ENCODE peak calls at places on chromosomes 12 and 14, in ten cellular contexts. F, D, Z, A, G, P, V, S, H and O are unnamed samples.

GRCh38 chr14:54771411-54772027 is 131.1 kb downstream of the GCH1 start:
- DNase-seq in F (no peak), D (no peak), Z (no peak), A (no peak), G (no peak), P (no peak), V (no peak), S (no peak), H (no peak), O (no peak)

GRCh38 chr14:103686831-103687485 is 28.3 kb downstream of the XRCC3 start:
- DNase-seq in F (no peak), D (no peak), Z (no peak), A (no peak), G (no peak), P (no peak), V (no peak), S (peak), H (peak), O (no peak)

GRCh38 chr14:65637780-65638179 is 225.2 kb downstream of the FUT8 start:
- DNase-seq in F (no peak), D (peak), Z (peak), A (no peak), G (no peak), P (no peak), V (peak), S (peak), H (peak), O (no peak)

GRCh38 chr12:121287267-121287954 is 9.1 kb downstream of the CAMKK2 start:
- DNase-seq in F (no peak), D (no peak), Z (no peak), A (peak), G (peak), P (no peak), V (no peak), S (peak), H (peak), O (no peak)

GRCh38 chr12:82874935-82875334 is 188.2 kb downstream of the TMTC2 start:
- DNase-seq in F (no peak), D (no peak), Z (peak), A (peak), G (no peak), P (no peak), V (no peak), S (peak), H (peak), O (no peak)

GRCh38 chr12:52506858-52507715 is 13.1 kb downstream of the KRT5 start:
- DNase-seq in F (peak), D (no peak), Z (peak), A (peak), G (no peak), P (peak), V (no peak), S (peak), H (peak), O (no peak)

GRCh38 chr12:125610292-125610691 is 545.1 kb downstream of the AACS start:
- DNase-seq in F (no peak), D (no peak), Z (no peak), A (no peak), G (no peak), P (no peak), V (no peak), S (no peak), H (no peak), O (no peak)

GRCh38 chr14:87745507-87746118 is 247.4 kb downstream of the GALC start:
- DNase-seq in F (peak), D (peak), Z (peak), A (peak), G (no peak), P (no peak), V (no peak), S (peak), H (peak), O (no peak)

GRCh38 chr12:1560704-1561103 is 33.7 kb downstream of the FBXL14 start:
- DNase-seq in F (no peak), D (no peak), Z (no peak), A (no peak), G (no peak), P (no peak), V (no peak), S (no peak), H (no peak), O (no peak)

GRCh38 chr14:24213866-24214652 is 771 bp upstream of the CHMP4A start:
- DNase-seq in F (no peak), D (no peak), Z (no peak), A (no peak), G (no peak), P (no peak), V (no peak), S (no peak), H (no peak), O (no peak)

GRCh38 chr12:11877869-11878780 is 192.6 kb upstream of the BCL2L14 start:
- DNase-seq in F (no peak), D (no peak), Z (no peak), A (peak), G (no peak), P (no peak), V (no peak), S (peak), H (peak), O (no peak)

GRCh38 chr12:103725398-103725797 is 115.6 kb downstream of the NT5DC3 start:
- DNase-seq in F (no peak), D (no peak), Z (no peak), A (no peak), G (no peak), P (no peak), V (no peak), S (no peak), H (no peak), O (no peak)

GRCh38 chr14:51535443-51536044 is 116.2 kb upstream of the FRMD6 start:
- DNase-seq in F (no peak), D (no peak), Z (no peak), A (no peak), G (no peak), P (no peak), V (no peak), S (no peak), H (no peak), O (no peak)

GRCh38 chr14:41636492-41637392 is 30.1 kb downstream of the LRFN5 start:
- DNase-seq in F (no peak), D (no peak), Z (no peak), A (no peak), G (no peak), P (no peak), V (no peak), S (peak), H (peak), O (no peak)

GRCh38 chr14:101917413-101918124 is 46.8 kb upstream of the DYNC1H1 start:
- DNase-seq in F (no peak), D (no peak), Z (no peak), A (no peak), G (no peak), P (no peak), V (no peak), S (no peak), H (no peak), O (no peak)

GRCh38 chr14:95332641-95333040 is 12.9 kb upstream of the CLMN start:
- DNase-seq in F (no peak), D (no peak), Z (no peak), A (no peak), G (no peak), P (no peak), V (no peak), S (no peak), H (no peak), O (no peak)

GRCh38 chr12:79655036-79655435 is 35.7 kb downstream of the PAWR start:
- DNase-seq in F (no peak), D (no peak), Z (no peak), A (no peak), G (no peak), P (no peak), V (no peak), S (no peak), H (no peak), O (no peak)

GRCh38 chr14:78157855-78158436 is 12.2 kb upstream of the NRXN3 start:
- DNase-seq in F (peak), D (no peak), Z (peak), A (no peak), G (no peak), P (no peak), V (no peak), S (peak), H (peak), O (no peak)

GRCh38 chr12:113049976-113050742 is 6.4 kb upstream of the DTX1 start:
- DNase-seq in F (peak), D (no peak), Z (no peak), A (no peak), G (no peak), P (no peak), V (peak), S (no peak), H (peak), O (no peak)

GRCh38 chr12:117622741-117623140 is 261.3 kb upstream of the NOS1 start:
- DNase-seq in F (no peak), D (no peak), Z (no peak), A (no peak), G (no peak), P (no peak), V (no peak), S (no peak), H (no peak), O (no peak)

GRCh38 chr14:59013672-59014298 is 174.7 kb upstream of the DAAM1 start:
- DNase-seq in F (no peak), D (no peak), Z (no peak), A (peak), G (no peak), P (no peak), V (no peak), S (peak), H (peak), O (no peak)

GRCh38 chr14:91418387-91419043 is 895 bp upstream of the CCDC88C start:
- DNase-seq in F (peak), D (peak), Z (peak), A (peak), G (peak), P (no peak), V (peak), S (peak), H (peak), O (no peak)

GRCh38 chr12:122094735-122095561 is 16.4 kb downstream of the MLXIP start:
- DNase-seq in F (no peak), D (no peak), Z (no peak), A (peak), G (no peak), P (no peak), V (no peak), S (no peak), H (peak), O (no peak)

GRCh38 chr12:26187429-26187828 is 7.9 kb upstream of the SSPN start:
- DNase-seq in F (no peak), D (no peak), Z (no peak), A (no peak), G (no peak), P (no peak), V (no peak), S (no peak), H (no peak), O (no peak)

GRCh38 chr12:5945071-5946008 is at the start of gene ANO2:
- DNase-seq in F (peak), D (no peak), Z (no peak), A (no peak), G (no peak), P (no peak), V (no peak), S (peak), H (peak), O (no peak)

GRCh38 chr12:32047357-32047828 is 59.3 kb upstream of the BICD1 start:
- DNase-seq in F (no peak), D (no peak), Z (no peak), A (no peak), G (no peak), P (no peak), V (no peak), S (no peak), H (no peak), O (no peak)

GRCh38 chr12:27693403-27693802 is 2.8 kb upstream of the REP15 start:
- DNase-seq in F (no peak), D (no peak), Z (no peak), A (no peak), G (no peak), P (no peak), V (no peak), S (no peak), H (no peak), O (no peak)

GRCh38 chr12:76719171-76719631 is 44.7 kb upstream of the ZDHHC17 start:
- DNase-seq in F (no peak), D (no peak), Z (no peak), A (peak), G (no peak), P (no peak), V (no peak), S (peak), H (peak), O (no peak)

GRCh38 chr12:84079621-84080020 is 833.0 kb downstream of the SLC6A15 start:
- DNase-seq in F (no peak), D (no peak), Z (no peak), A (no peak), G (no peak), P (no peak), V (no peak), S (peak), H (no peak), O (no peak)

GRCh38 chr12:55829967-55830600 is 697 bp upstream of the DNAJC14 start:
- DNase-seq in F (no peak), D (peak), Z (peak), A (no peak), G (peak), P (no peak), V (peak), S (peak), H (no peak), O (no peak)